ENCODE peak calls at places on chromosomes 5 and 9, in five cellular contexts. A is uterus; O is tibial nerve; F is CD4-positive, alpha-beta T cell; X is small intestine. P is an unnamed sample.

GRCh38 chr5:154312000-154312399 is 121.5 kb downstream of the GALNT10 start:
- DNase-seq in A (no peak), X (no peak), O (no peak), F (no peak), P (no peak)

GRCh38 chr9:114834386-114834785 is 28.5 kb upstream of the TNFSF15 start:
- DNase-seq in F (no peak), A (no peak), O (no peak), X (no peak), P (no peak)

GRCh38 chr5:107853696-107854095 is 183.0 kb upstream of the EFNA5 start:
- DNase-seq in F (no peak), A (no peak), X (no peak), O (no peak), P (no peak)

GRCh38 chr9:34375901-34376595 is 650 bp downstream of the MYORG start:
- DNase-seq in X (peak; percentile 76), O (no peak), F (peak; percentile 32), A (peak; percentile 57), P (peak; percentile 90)

GRCh38 chr9:18238254-18238653 is 235.7 kb upstream of the ADAMTSL1 start:
- DNase-seq in A (no peak), O (no peak), F (no peak), X (no peak), P (no peak)

GRCh38 chr9:137228968-137229896 is 1.5 kb upstream of the SLC34A3 start:
- DNase-seq in X (no peak), A (no peak), F (no peak), O (no peak), P (no peak)

GRCh38 chr5:54831233-54831632 is 154.2 kb downstream of the ESM1 start:
- DNase-seq in A (no peak), F (no peak), O (no peak), X (no peak), P (no peak)

GRCh38 chr5:93829346-93829745 is 87.9 kb upstream of the POU5F2 start:
- DNase-seq in O (no peak), X (no peak), F (no peak), A (no peak), P (no peak)

GRCh38 chr5:44365351-44365750 is 23.9 kb downstream of the FGF10 start:
- DNase-seq in X (no peak), A (no peak), O (no peak), F (no peak), P (no peak)

GRCh38 chr5:115375922-115376321 is 79.5 kb upstream of the CCDC112 start:
- DNase-seq in X (peak; percentile 66), O (no peak), F (no peak), A (no peak), P (peak; percentile 91)

GRCh38 chr5:157161996-157162395 is 4.1 kb downstream of the GARIN3 start:
- DNase-seq in A (no peak), X (no peak), O (no peak), F (no peak), P (no peak)

GRCh38 chr5:147453901-147454814 is 55.7 kb downstream of the DPYSL3 start:
- DNase-seq in F (peak; percentile 46), O (peak; percentile 80), X (peak; percentile 67), A (peak; percentile 91), P (peak; percentile 74)

GRCh38 chr5:86679949-86680348 is 62.2 kb downstream of the COX7C start:
- DNase-seq in O (no peak), A (no peak), F (no peak), X (no peak), P (no peak)

GRCh38 chr5:107812570-107813141 is 141.9 kb upstream of the EFNA5 start:
- DNase-seq in A (no peak), X (no peak), O (no peak), F (no peak), P (no peak)

GRCh38 chr9:94086961-94087360 is 2.7 kb downstream of the PTPDC1 start:
- DNase-seq in X (no peak), A (no peak), F (no peak), O (no peak), P (no peak)

GRCh38 chr9:125810161-125810560 is 63.0 kb downstream of the PBX3 start:
- DNase-seq in A (no peak), O (no peak), X (no peak), F (no peak), P (no peak)

GRCh38 chr9:121651295-121652036 is at the start of gene DAB2IP:
- DNase-seq in X (peak; percentile 62), F (no peak), O (no peak), A (peak; percentile 82), P (no peak)

GRCh38 chr9:4933177-4933576 is 51.9 kb upstream of the JAK2 start:
- DNase-seq in A (peak; percentile 49), F (no peak), X (no peak), O (no peak), P (no peak)

GRCh38 chr5:94849821-94850736 is 231.6 kb downstream of the SLF1 start:
- DNase-seq in F (no peak), A (no peak), X (peak; percentile 14), O (no peak), P (no peak)

GRCh38 chr5:35484241-35484640 is 133.4 kb upstream of the SPEF2 start:
- DNase-seq in F (no peak), A (no peak), O (no peak), X (no peak), P (no peak)

GRCh38 chr5:16497546-16497945 is 31.9 kb upstream of the ZNF622 start:
- DNase-seq in A (no peak), O (no peak), X (no peak), F (no peak), P (peak; percentile 60)

GRCh38 chr5:100691545-100691944 is 156.4 kb downstream of the FAM174A start:
- DNase-seq in X (no peak), A (no peak), F (no peak), O (no peak), P (no peak)

GRCh38 chr5:2538169-2538568 is 213.3 kb downstream of the IRX2 start:
- DNase-seq in X (no peak), O (no peak), F (no peak), A (no peak), P (no peak)

GRCh38 chr5:92715946-92716345 is 865.1 kb downstream of the NR2F1-AS1 start:
- DNase-seq in O (no peak), A (no peak), F (no peak), X (no peak), P (no peak)

GRCh38 chr5:108148715-108149139 is 233.2 kb downstream of the FBXL17 start:
- DNase-seq in O (no peak), F (no peak), A (no peak), X (peak; percentile 20), P (no peak)

GRCh38 chr9:109331353-109331752 is 10.5 kb upstream of the EPB41L4B start:
- DNase-seq in A (no peak), F (no peak), X (peak; percentile 82), O (no peak), P (no peak)

GRCh38 chr9:614421-614820 is 227.1 kb upstream of the DMRT1 start:
- DNase-seq in A (no peak), X (no peak), F (no peak), O (no peak), P (no peak)

GRCh38 chr9:126055386-126055785 is 271.2 kb upstream of the MVB12B start:
- DNase-seq in O (no peak), A (no peak), X (no peak), F (no peak), P (no peak)

GRCh38 chr5:75337366-75338021 is 474 bp downstream of the HMGCR start:
- DNase-seq in A (peak; percentile 34), F (no peak), X (peak; percentile 43), O (peak; percentile 20), P (peak; percentile 12)

GRCh38 chr9:127158995-127159801 is 36.8 kb upstream of the ANGPTL2 start:
- DNase-seq in A (peak; percentile 75), X (peak; percentile 82), O (peak; percentile 73), F (no peak), P (peak; percentile 92)

DNA sequence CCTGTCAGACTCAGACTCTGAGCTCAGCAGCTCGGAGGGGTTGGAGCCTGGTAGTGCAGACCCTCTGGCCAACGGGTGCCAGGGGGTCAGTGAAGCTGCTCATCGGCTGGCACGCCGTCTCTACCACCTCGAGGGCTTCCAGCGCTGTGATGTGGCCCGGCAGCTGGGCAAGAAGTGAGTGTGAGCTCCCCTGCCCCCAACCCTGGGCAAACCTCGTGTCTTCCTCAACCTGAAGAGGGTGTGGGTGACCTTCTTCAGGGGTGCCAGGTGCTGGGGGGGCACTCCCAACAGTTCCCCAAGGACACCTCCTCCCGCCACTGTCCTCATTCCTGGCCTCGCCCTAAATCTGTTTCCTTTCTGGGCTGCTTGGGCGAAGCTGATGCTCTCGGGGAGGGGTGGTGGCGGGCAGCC is 18.6 kb downstream of the PSD2 start:
- DNase-seq in O (no peak), X (no peak), F (no peak), A (no peak), P (no peak)
- H3K27me3 ChIP-seq in O (no peaks in the 10 kb centered on the region), X (no peaks in the 10 kb centered on the region), F (no peaks in the 10 kb centered on the region), A (no peaks in the 10 kb centered on the region), P (no peaks in the 10 kb centered on the region)

GRCh38 chr5:40873481-40873880 is 32.3 kb downstream of the CARD6 start:
- DNase-seq in A (no peak), O (no peak), X (no peak), F (no peak), P (no peak)

GRCh38 chr5:40882291-40882690 is 27.0 kb upstream of the C7 start:
- DNase-seq in A (no peak), O (no peak), F (no peak), X (no peak), P (no peak)

GRCh38 chr5:40875958-40876357 is 33.3 kb upstream of the C7 start:
- DNase-seq in X (no peak), A (no peak), F (no peak), O (no peak), P (no peak)

GRCh38 chr5:40879163-40879942 is 29.9 kb upstream of the C7 start:
- DNase-seq in A (no peak), O (no peak), F (no peak), X (peak; percentile 31), P (no peak)

GRCh38 chr5:40877371-40877988 is 31.8 kb upstream of the C7 start:
- DNase-seq in O (no peak), X (peak; percentile 32), F (no peak), A (no peak), P (no peak)
- H3K27me3 ChIP-seq in O (no peaks in the 10 kb centered on the region), X (no peaks in the 10 kb centered on the region), F (no peaks in the 10 kb centered on the region), A (no peaks in the 10 kb centered on the region), P (no peaks in the 10 kb centered on the region)

DNA sequence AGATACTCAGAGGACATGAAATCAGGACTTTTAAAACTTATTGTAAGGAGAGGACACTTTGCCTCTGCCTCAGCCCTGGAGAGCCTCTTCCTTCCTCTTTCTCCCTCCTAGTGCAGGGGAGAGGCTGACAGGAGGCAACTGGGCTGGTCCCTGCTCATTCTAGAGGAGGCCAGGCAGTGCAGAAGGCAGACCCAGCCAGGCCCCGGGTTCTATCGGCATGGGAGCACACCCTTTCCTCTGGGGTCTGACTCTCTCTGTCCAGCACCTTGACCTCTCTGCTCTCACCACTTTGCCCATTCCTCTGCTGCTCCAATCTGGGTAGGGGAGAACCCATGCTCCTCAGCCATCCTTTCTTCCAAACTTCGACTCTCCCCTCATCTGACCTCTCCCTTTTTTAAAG is 16.0 kb upstream of the SMIM32 start:
- DNase-seq in F (no peak), A (no peak), X (no peak), O (no peak), P (no peak)
- H3K27me3 ChIP-seq in F (no peaks in the 10 kb centered on the region), A (no peaks in the 10 kb centered on the region), X (no peaks in the 10 kb centered on the region), O (peaks cover 14% of the 10 kb centered on the region), P (peaks cover 2% of the 10 kb centered on the region)

DNA sequence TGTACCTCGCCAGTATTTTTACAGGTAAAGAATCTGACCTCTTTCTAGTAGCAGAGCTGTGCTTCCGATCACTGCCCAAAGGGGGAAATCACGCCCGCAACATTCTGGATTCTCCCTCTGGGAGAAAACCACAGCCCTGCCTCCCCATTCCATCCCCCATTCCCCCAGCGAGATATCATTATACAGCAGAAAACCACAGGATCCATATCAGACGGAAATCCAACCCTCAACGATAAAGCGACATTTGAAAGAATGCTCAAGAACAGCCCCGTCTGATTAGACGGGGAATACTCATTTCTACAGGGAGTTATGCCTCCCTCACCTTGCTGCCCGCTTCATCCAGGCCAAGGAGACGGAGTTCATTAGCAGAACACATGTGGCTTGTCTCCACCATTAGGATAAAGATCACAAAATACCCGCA is 172.8 kb downstream of the COL23A1 start:
- DNase-seq in X (no peak), F (no peak), A (no peak), O (no peak), P (no peak)
- H3K27me3 ChIP-seq in X (no peaks in the 10 kb centered on the region), F (no peaks in the 10 kb centered on the region), A (no peaks in the 10 kb centered on the region), O (no peaks in the 10 kb centered on the region), P (no peaks in the 10 kb centered on the region)